ENCODE peak calls at places on chromosomes 1 and 21, in seven cellular contexts. X is WERI-Rb-1; D is GM04504; N is activated CD4-positive, CD25-positive, alpha-beta regulatory T cell treated with anti-CD3 and anti-CD28 coated beads, Interleukin-2, amount 50 U/mL, for 16 hours; S is HCT116; I is myocyte; B is neural crest cell. M is an unnamed sample.

GRCh38 chr21:45950740-45951515 is 30.6 kb upstream of the COL6A1 start:
- DNase-seq in X (peak), D (no peak), N (no peak), S (peak), I (peak), B (no peak), M (no peak)

GRCh38 chr21:29403922-29404538 is 105.3 kb downstream of the BACH1 start:
- DNase-seq in X (no peak), D (no peak), N (no peak), S (no peak), I (no peak), B (no peak), M (no peak)

GRCh38 chr21:45992311-45993209 is 11.0 kb downstream of the COL6A1 start:
- DNase-seq in X (peak), D (no peak), N (no peak), S (no peak), I (no peak), B (no peak), M (no peak)

GRCh38 chr1:167599839-167600581 is 30.0 kb upstream of the RCSD1 start:
- DNase-seq in X (no peak), D (peak), N (peak), S (peak), I (peak), B (no peak), M (peak)

GRCh38 chr1:2939041-2939552 is 82.2 kb upstream of the ACTRT2 start:
- DNase-seq in X (no peak), D (no peak), N (no peak), S (no peak), I (no peak), B (no peak), M (no peak)

GRCh38 chr1:161193561-161194235 is 5.2 kb downstream of the ADAMTS4 start:
- DNase-seq in X (no peak), D (no peak), N (no peak), S (no peak), I (peak), B (no peak), M (no peak)

GRCh38 chr1:54977938-54978337 is 2.5 kb upstream of the TMEM61 start:
- DNase-seq in X (no peak), D (no peak), N (no peak), S (no peak), I (no peak), B (no peak), M (no peak)

GRCh38 chr1:243850013-243850367 is at the start of gene AKT3:
- DNase-seq in X (peak), D (no peak), N (no peak), S (no peak), I (no peak), B (no peak), M (no peak)

GRCh38 chr1:66351913-66352312 is 182.0 kb upstream of the SGIP1 start:
- DNase-seq in X (no peak), D (no peak), N (no peak), S (no peak), I (no peak), B (no peak), M (no peak)

GRCh38 chr21:33373451-33373850 is 29.8 kb upstream of the IFNGR2 start:
- DNase-seq in X (no peak), D (no peak), N (no peak), S (no peak), I (no peak), B (no peak), M (no peak)

GRCh38 chr1:171379846-171380245 is 65.9 kb downstream of the FMO4 start:
- DNase-seq in X (no peak), D (no peak), N (no peak), S (no peak), I (no peak), B (no peak), M (no peak)

GRCh38 chr1:180343931-180344406 is 113.9 kb downstream of the LHX4 start:
- DNase-seq in X (no peak), D (peak), N (no peak), S (no peak), I (peak), B (no peak), M (peak)

GRCh38 chr1:48817505-48818114 is 40.9 kb upstream of the BEND5 start:
- DNase-seq in X (peak), D (no peak), N (no peak), S (peak), I (peak), B (peak), M (peak)

GRCh38 chr1:103517380-103518047 is 8.0 kb upstream of the RNPC3 start:
- DNase-seq in X (no peak), D (no peak), N (no peak), S (no peak), I (no peak), B (no peak), M (no peak)

GRCh38 chr1:160499631-160500030 is 23.4 kb downstream of the SLAMF6 start:
- DNase-seq in X (no peak), D (no peak), N (no peak), S (no peak), I (no peak), B (no peak), M (no peak)

GRCh38 chr1:53715478-53715877 is 23.5 kb downstream of the GLIS1 start:
- DNase-seq in X (peak), D (no peak), N (no peak), S (no peak), I (peak), B (peak), M (no peak)

GRCh38 chr1:185804206-185804605 is 70.0 kb downstream of the HMCN1 start:
- DNase-seq in X (no peak), D (no peak), N (no peak), S (no peak), I (no peak), B (no peak), M (no peak)

GRCh38 chr1:185813401-185813979 is 79.3 kb downstream of the HMCN1 start:
- DNase-seq in X (no peak), D (no peak), N (no peak), S (peak), I (peak), B (no peak), M (peak)

GRCh38 chr1:30366914-30367313 is 356.5 kb downstream of the MATN1 start:
- DNase-seq in X (no peak), D (no peak), N (no peak), S (peak), I (no peak), B (no peak), M (no peak)

GRCh38 chr1:37734629-37735591 is 30.0 kb downstream of the EPHA10 start:
- DNase-seq in X (no peak), D (no peak), N (no peak), S (no peak), I (no peak), B (peak), M (no peak)

GRCh38 chr1:100538935-100539835 is 1.2 kb downstream of the GPR88 start:
- DNase-seq in X (peak), D (no peak), N (no peak), S (no peak), I (peak), B (peak), M (no peak)

GRCh38 chr1:229027622-229028182 is 243.2 kb upstream of the RAB4A start:
- DNase-seq in X (peak), D (peak), N (no peak), S (no peak), I (no peak), B (no peak), M (no peak)

GRCh38 chr1:168469690-168470089 is 74.1 kb downstream of the XCL2 start:
- DNase-seq in X (peak), D (peak), N (no peak), S (peak), I (peak), B (no peak), M (peak)

GRCh38 chr1:160862151-160863061 is at the start of gene CD244:
- DNase-seq in X (no peak), D (no peak), N (no peak), S (no peak), I (no peak), B (no peak), M (no peak)

GRCh38 chr1:216095400-216095799 is 327.8 kb downstream of the USH2A start:
- DNase-seq in X (peak), D (no peak), N (no peak), S (no peak), I (peak), B (no peak), M (no peak)

GRCh38 chr1:25642710-25643109 is 26.1 kb downstream of the MAN1C1 start:
- DNase-seq in X (no peak), D (no peak), N (peak), S (no peak), I (no peak), B (no peak), M (peak)

GRCh38 chr1:209584186-209584776 is 767 bp downstream of the CAMK1G start:
- DNase-seq in X (no peak), D (no peak), N (no peak), S (no peak), I (no peak), B (no peak), M (no peak)

M was measured in astrocyte of the cerebellum.